ENCODE peak calls at places on chromosome 1, in nine cellular contexts. I is mesothelial cell of epicardium, T is fibroblast of pulmonary artery, J is WTC11, C is psoas muscle, L is heart left ventricle, F is cardiac muscle cell, N is bronchial epithelial cell, X is GM20000. H is an unnamed sample.

GRCh38 chr1:247401310-247402098 is 14.5 kb upstream of the NLRP3 start:
- DNase-seq in I (no peak), T (no peak), J (no peak), C (no peak), L (no peak), F (no peak), N (no peak), X (no peak), H (no peak)

GRCh38 chr1:206455681-206456344 is 14.5 kb upstream of the IKBKE start:
- DNase-seq in I (peak; percentile 53), T (no peak), J (no peak), C (no peak), L (no peak), F (peak; percentile 29), N (no peak), X (no peak), H (no peak)

GRCh38 chr1:86971778-86972177 is 57.3 kb downstream of the HS2ST1 start:
- DNase-seq in I (no peak), T (no peak), J (no peak), C (no peak), L (no peak), F (no peak), N (peak; percentile 75), X (no peak), H (no peak)

GRCh38 chr1:160293020-160293968 is 8.4 kb upstream of the PEX19 start:
- DNase-seq in I (no peak), T (peak; percentile 13), J (no peak), C (no peak), L (no peak), F (no peak), N (no peak), X (no peak), H (no peak)

GRCh38 chr1:37453647-37454046 is 20.7 kb upstream of the ZC3H12A start:
- DNase-seq in I (no peak), T (no peak), J (no peak), C (no peak), L (no peak), F (no peak), N (no peak), X (no peak), H (no peak)

GRCh38 chr1:170881268-170882265 is 53.8 kb upstream of the MROH9 start:
- DNase-seq in I (no peak), T (peak; percentile 76), J (no peak), C (no peak), L (no peak), F (peak; percentile 69), N (peak; percentile 28), X (peak; percentile 7), H (no peak)

GRCh38 chr1:24578846-24579245 is 23.0 kb downstream of the NCMAP start:
- DNase-seq in I (no peak), T (no peak), J (no peak), C (no peak), L (no peak), F (no peak), N (no peak), X (no peak), H (no peak)

GRCh38 chr1:221347706-221348105 is 394.2 kb downstream of the DUSP10 start:
- DNase-seq in I (no peak), T (no peak), J (no peak), C (no peak), L (no peak), F (no peak), N (peak; percentile 57), X (no peak), H (no peak)

GRCh38 chr1:51266181-51266580 is 30.1 kb downstream of the RNF11 start:
- DNase-seq in I (no peak), T (no peak), J (no peak), C (no peak), L (no peak), F (no peak), N (no peak), X (no peak), H (no peak)

GRCh38 chr1:116842654-116843053 is 67.1 kb upstream of the PTGFRN start:
- DNase-seq in I (no peak), T (peak; percentile 45), J (no peak), C (no peak), L (no peak), F (peak; percentile 41), N (peak; percentile 25), X (no peak), H (no peak)
- TF ChIP-seq CTCF in I (no peak), T (peak; percentile 30), J (no peak), C (no peak), L (no peak), F (peak; percentile 22), N (peak; percentile 23), X (no peak), H (no peak)

GRCh38 chr1:33055210-33055991 is 18.7 kb upstream of the AK2 start:
- DNase-seq in I (peak; percentile 37), T (peak; percentile 94), J (peak; percentile 61), C (peak; percentile 79), L (peak; percentile 94), F (peak; percentile 94), N (peak; percentile 73), X (peak; percentile 72), H (peak; percentile 42)
- TF ChIP-seq CTCF in I (peak; percentile 73), T (peak; percentile 84), J (peak; percentile 57), C (peak; percentile 75), L (peak; percentile 70), F (peak; percentile 85), N (peak; percentile 77), X (peak; percentile 58), H (peak; percentile 76)

DNA sequence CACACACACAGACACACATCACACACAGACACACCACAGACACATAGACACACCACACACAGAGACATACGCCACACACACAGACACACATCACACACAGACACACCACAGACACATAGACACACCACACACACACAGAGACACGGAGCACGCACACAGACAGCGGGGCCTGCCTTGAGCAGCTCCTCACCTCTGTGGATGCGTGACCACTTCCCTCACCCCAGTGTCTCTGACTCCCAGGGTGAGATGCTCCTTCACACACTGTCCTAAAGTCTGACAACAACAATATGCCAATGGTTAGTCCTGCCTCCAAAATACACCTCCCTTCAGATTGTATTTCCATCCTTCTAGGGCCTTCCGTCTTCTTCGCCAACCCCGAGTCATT is 48.2 kb downstream of the IER5 start:
- DNase-seq in I (no peak), T (no peak), J (no peak), C (no peak), L (no peak), F (no peak), N (no peak), X (no peak), H (no peak)
- TF ChIP-seq CTCF in I (no peak), T (no peak), J (no peak), C (no peak), L (no peak), F (no peak), N (no peak), X (no peak), H (no peak)

GRCh38 chr1:244451951-244452795 is 464 bp upstream of the ADSS2 start:
- DNase-seq in I (peak; percentile 99), T (peak; percentile 100), J (peak; percentile 99), C (peak; percentile 100), L (peak; percentile 99), F (peak; percentile 100), N (peak; percentile 95), X (peak; percentile 98), H (peak; percentile 96)
- TF ChIP-seq CTCF in I (peak; percentile 35), T (peak; percentile 35), J (no peak), C (peak; percentile 42), L (peak; percentile 41), F (peak; percentile 53), N (peak; percentile 35), X (peak; percentile 44), H (peak; percentile 56)

GRCh38 chr1:18285533-18285924 is 177.9 kb downstream of the IGSF21 start:
- DNase-seq in I (no peak), T (no peak), J (no peak), C (no peak), L (no peak), F (no peak), N (no peak), X (peak; percentile 22), H (no peak)
- TF ChIP-seq CTCF in I (no peak), T (no peak), J (no peak), C (no peak), L (no peak), F (no peak), N (no peak), X (no peak), H (no peak)

GRCh38 chr1:66924756-66925557 is at the start of the genes DNAI4 and MIER1:
- DNase-seq in I (peak; percentile 96), T (peak; percentile 99), J (peak; percentile 98), C (peak; percentile 98), L (peak; percentile 99), F (peak; percentile 99), N (peak; percentile 93), X (peak; percentile 97), H (peak; percentile 94)
- TF ChIP-seq CTCF in I (no peak), T (peak; percentile 17), J (no peak), C (peak; percentile 17), L (peak; percentile 18), F (peak; percentile 23), N (peak; percentile 1), X (no peak), H (peak; percentile 41)

GRCh38 chr1:199956005-199956404 is 71.5 kb upstream of the NR5A2 start:
- DNase-seq in I (no peak), T (no peak), J (no peak), C (no peak), L (no peak), F (no peak), N (no peak), X (no peak), H (no peak)
- TF ChIP-seq CTCF in I (no peak), T (no peak), J (no peak), C (no peak), L (no peak), F (no peak), N (no peak), X (no peak), H (no peak)

H was measured in neural crest cell.